ENCODE peak calls at places on chromosomes 2 and 18, in four cellular contexts. T is GM23248, G is hepatocyte, Q is PC-9. F is an unnamed sample. For H3K9me3, H3K4me1 and H3K9me2, the result is how much of the 10 kb centered on the place peaks cover.

GRCh38 chr18:11310476-11311086 is 161.2 kb upstream of the PIEZO2 start:
- DNase-seq in G (peak), T (peak), Q (peak), F (peak)

GRCh38 chr18:50559750-50560680 is at the start of gene MAPK4:
- DNase-seq in G (peak), T (peak), Q (no peak), F (peak)

GRCh38 chr18:8399138-8399537 is 210.1 kb upstream of the RAB12 start:
- DNase-seq in G (no peak), Q (no peak), T (no peak), F (no peak)

GRCh38 chr18:45291616-45292612 is 323.4 kb upstream of the SLC14A2 start:
- DNase-seq in Q (no peak), G (peak), T (peak), F (no peak)

GRCh38 chr18:58501033-58501432 is 127.9 kb downstream of the ALPK2 start:
- DNase-seq in T (no peak), G (no peak), Q (no peak), F (no peak)

GRCh38 chr2:177353084-177353483 is 39.5 kb upstream of the AGPS start:
- DNase-seq in G (no peak), T (peak), Q (no peak), F (no peak)

GRCh38 chr2:231132126-231132525 is 7.3 kb upstream of the HTR2B start:
- DNase-seq in T (peak), G (no peak), Q (no peak), F (no peak)

GRCh38 chr2:18792226-18792629 is 202.9 kb upstream of the NT5C1B start:
- DNase-seq in G (peak), T (no peak), Q (no peak), F (no peak)

GRCh38 chr18:79540914-79541301 is 138.7 kb upstream of the CTDP1 start:
- DNase-seq in Q (no peak), G (no peak), T (no peak), F (no peak)

GRCh38 chr2:206217743-206218520 is 56.5 kb upstream of the ZDBF2 start:
- DNase-seq in Q (no peak), T (peak), G (no peak), F (no peak)

GRCh38 chr18:76922107-76922506 is 99.8 kb downstream of the ZNF236 start:
- DNase-seq in Q (no peak), T (peak), G (peak), F (no peak)

GRCh38 chr2:209578394-209579006 is 154.7 kb downstream of the MAP2 start:
- DNase-seq in T (no peak), G (no peak), Q (no peak), F (no peak)

GRCh38 chr18:47932603-47933002 is 2.1 kb upstream of the SMAD2 start:
- DNase-seq in T (no peak), Q (no peak), G (no peak), F (no peak)

GRCh38 chr2:75094405-75094804 is 104.9 kb downstream of the TACR1 start:
- DNase-seq in G (no peak), Q (no peak), T (no peak), F (no peak)

GRCh38 chr2:1653137-1653789 is 91.1 kb downstream of the PXDN start:
- DNase-seq in G (no peak), T (peak), Q (no peak), F (no peak)

GRCh38 chr2:232901711-232902578 is 31.9 kb downstream of the SNORC start:
- DNase-seq in T (peak), G (peak), Q (peak), F (no peak)

GRCh38 chr18:57666818-57667497 is 45.3 kb upstream of the NARS1 start:
- DNase-seq in Q (no peak), T (peak), G (peak), F (no peak)

GRCh38 chr2:142965464-142965863 is 88.0 kb downstream of the KYNU start:
- DNase-seq in T (peak), G (no peak), Q (no peak), F (no peak)

GRCh38 chr2:150474326-150475074 is 13.0 kb downstream of the RND3 start:
- DNase-seq in Q (no peak), G (no peak), T (peak), F (no peak)

GRCh38 chr2:227125506-227125905 is 38.5 kb downstream of the COL4A4 start:
- DNase-seq in Q (no peak), T (no peak), G (no peak), F (no peak)

GRCh38 chr2:47568164-47568861 is 165.4 kb downstream of the MSH2 start:
- DNase-seq in G (no peak), T (no peak), Q (no peak), F (no peak)

GRCh38 chr2:170310876-170311502 is 133.0 kb downstream of the MYO3B start:
- DNase-seq in G (no peak), Q (no peak), T (no peak), F (no peak)

GRCh38 chr2:36618381-36618780 is 20.4 kb upstream of the FEZ2 start:
- DNase-seq in T (peak), G (peak), Q (peak), F (peak)

GRCh38 chr2:152038451-152038958 is 60.3 kb downstream of the CACNB4 start:
- DNase-seq in T (no peak), G (no peak), Q (no peak), F (no peak)

GRCh38 chr2:27573452-27573851 is 9.4 kb upstream of the ZNF512 start:
- DNase-seq in Q (no peak), G (no peak), T (no peak), F (no peak)
- H3K9me3 ChIP-seq in Q (under half), G (under half), T (under half), F (under half)

DNA sequence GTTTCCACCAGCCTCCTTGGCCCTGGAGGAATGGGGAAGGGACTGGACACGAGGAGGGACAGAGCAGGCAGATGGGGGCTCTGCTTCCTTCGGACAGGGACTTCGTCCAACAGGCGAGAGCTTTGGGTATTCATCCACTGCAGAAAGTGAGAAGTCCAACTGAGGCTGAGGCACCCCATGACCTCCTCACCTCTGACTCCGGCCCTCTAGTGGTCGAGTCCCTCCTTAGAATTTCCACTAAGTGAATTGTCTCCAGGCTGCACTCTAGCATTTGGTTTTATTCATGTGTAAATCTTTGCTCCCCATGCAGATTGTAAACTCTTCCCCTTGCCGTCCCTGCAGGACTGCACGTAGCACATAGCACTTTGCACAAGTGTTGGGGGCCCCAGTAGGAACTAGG is 75.6 kb downstream of the TMEM247 start:
- DNase-seq in Q (no peak), T (no peak), G (no peak), F (no peak)
- H3K4me1 ChIP-seq in Q (under half), T (under half), G (under half), F (under half)

GRCh38 chr2:7987992-7988391 is 693.9 kb upstream of the ID2 start:
- DNase-seq in T (no peak), G (no peak), Q (no peak), F (no peak)
- H3K9me2 ChIP-seq in T (under half), G (under half), Q (under half), F (under half)

GRCh38 chr2:95316466-95317122 is 19.4 kb downstream of the KCNIP3 start:
- DNase-seq in G (no peak), T (peak), Q (no peak), F (no peak)
- H3K9me3 ChIP-seq in G (under half), T (under half), Q (under half), F (under half)

DNA sequence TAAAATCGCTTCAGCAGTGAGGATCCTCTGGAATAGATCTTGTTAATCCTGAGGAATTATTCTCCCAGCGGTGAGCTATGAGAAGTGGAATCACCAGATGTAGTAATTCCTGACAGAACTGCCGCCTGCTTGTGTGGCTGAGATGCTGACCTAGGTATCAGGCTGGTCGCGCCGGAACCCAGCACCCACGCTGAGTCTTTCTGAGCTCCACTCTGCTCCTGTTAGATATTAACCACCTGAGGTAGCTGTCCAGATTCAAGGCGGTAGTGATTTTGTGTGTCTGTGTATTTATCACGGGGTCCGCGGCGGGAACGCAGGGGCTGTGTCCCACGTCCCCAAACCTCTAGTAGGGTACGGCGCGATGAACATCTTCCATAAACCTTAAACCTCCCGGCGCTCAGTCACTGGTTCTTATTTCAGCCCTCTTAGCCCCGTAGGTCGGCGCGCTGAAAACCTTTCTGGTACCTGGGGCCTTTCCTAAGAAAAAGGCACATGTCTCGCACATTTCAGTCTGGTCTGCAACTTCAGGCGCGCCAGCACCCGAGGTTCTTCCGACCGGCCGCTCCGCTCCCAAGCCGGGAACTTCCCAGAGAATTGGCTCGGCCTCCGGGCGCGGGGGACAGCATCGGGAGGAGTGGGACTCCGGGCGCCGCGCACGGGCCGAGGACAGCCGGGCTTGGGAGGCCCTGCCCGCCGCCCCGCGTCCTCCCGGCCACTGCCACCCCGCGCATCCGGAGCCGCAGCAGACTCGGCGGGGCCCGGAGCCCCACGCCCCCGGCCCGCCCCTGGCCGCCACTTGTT is 542 bp upstream of the CNNM3 start:
- DNase-seq in G (peak), Q (peak), T (peak), F (peak)
- H3K4me1 ChIP-seq in G (under half), Q (under half), T (under half), F (under half)

GRCh38 chr2:128638311-128638710 is 319.6 kb upstream of the HS6ST1 start:
- DNase-seq in G (no peak), T (no peak), Q (no peak), F (no peak)

GRCh38 chr2:128640847-128641360 is 322.2 kb upstream of the HS6ST1 start:
- DNase-seq in T (no peak), Q (no peak), G (no peak), F (no peak)

GRCh38 chr2:128638741-128639477 is 320.2 kb upstream of the HS6ST1 start:
- DNase-seq in T (peak), G (no peak), Q (no peak), F (no peak)

GRCh38 chr2:128640166-128640846 is 321.6 kb upstream of the HS6ST1 start:
- DNase-seq in T (peak), G (no peak), Q (no peak), F (no peak)

DNA sequence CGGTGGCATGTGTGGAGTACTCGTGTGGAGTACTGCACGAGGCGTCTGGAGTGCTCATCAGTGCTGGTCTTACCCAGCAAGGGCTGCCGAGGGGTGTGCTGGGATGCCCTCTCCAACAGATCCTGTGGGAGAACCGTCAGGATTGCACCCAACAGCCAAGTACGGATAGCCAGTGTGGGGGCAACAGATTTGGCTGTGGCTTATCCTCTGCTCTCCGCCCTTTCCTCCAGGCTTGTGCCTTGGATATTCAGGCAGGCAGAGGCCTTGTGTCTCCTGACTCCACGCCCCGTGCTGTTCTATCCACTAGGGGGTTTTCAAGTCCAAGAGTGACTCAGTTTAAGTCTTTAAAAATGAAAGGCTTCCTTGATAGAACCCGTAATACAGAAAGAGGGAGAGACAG is 321.0 kb upstream of the HS6ST1 start:
- DNase-seq in T (peak), Q (no peak), G (no peak), F (no peak)
- H3K9me2 ChIP-seq in T (under half), Q (under half), G (under half), F (under half)